ENCODE peak calls at places on chromosome 17, in five cellular contexts. F is H1, I is IMR-90, T is trophoblast cell, N is mesenchymal stem cell. Y is an unnamed sample.

GRCh38 chr17:58369214-58370031 is 17.4 kb upstream of the SUPT4H1 start:
- DNase-seq in F (no peak), I (no peak), T (no peak), N (no peak), Y (no peak)

GRCh38 chr17:16013943-16014407 is 14.4 kb downstream of the TTC19 start:
- DNase-seq in F (no peak), I (peak), T (no peak), N (peak), Y (no peak)

GRCh38 chr17:48722924-48723554 is at the start of gene PRAC2:
- DNase-seq in F (peak), I (no peak), T (no peak), N (peak), Y (no peak)

GRCh38 chr17:68794636-68795503 is 160.3 kb downstream of the ABCA8 start:
- DNase-seq in F (no peak), I (peak), T (no peak), N (peak), Y (no peak)

GRCh38 chr17:27798376-27798775 is 2.0 kb downstream of the NOS2 start:
- DNase-seq in F (no peak), I (no peak), T (no peak), N (no peak), Y (no peak)

GRCh38 chr17:3011891-3012290 is 51.5 kb downstream of the OR1D5 start:
- DNase-seq in F (no peak), I (no peak), T (no peak), N (no peak), Y (no peak)

GRCh38 chr17:51860934-51861561 is 297.5 kb downstream of the CA10 start:
- DNase-seq in F (peak), I (no peak), T (no peak), N (no peak), Y (peak)

GRCh38 chr17:4249452-4250029 is 14.2 kb downstream of the ANKFY1 start:
- DNase-seq in F (no peak), I (peak), T (no peak), N (peak), Y (peak)

GRCh38 chr17:56641894-56642293 is 48.4 kb downstream of the NOG start:
- DNase-seq in F (no peak), I (no peak), T (no peak), N (no peak), Y (no peak)

GRCh38 chr17:56536766-56537165 is 56.7 kb upstream of the NOG start:
- DNase-seq in F (no peak), I (no peak), T (no peak), N (no peak), Y (no peak)

GRCh38 chr17:64133546-64134215 is 3.7 kb upstream of the ERN1 start:
- DNase-seq in F (no peak), I (peak), T (peak), N (peak), Y (peak)

GRCh38 chr17:8975091-8975707 is 9.7 kb upstream of the PIK3R5 start:
- DNase-seq in F (no peak), I (no peak), T (no peak), N (no peak), Y (no peak)

GRCh38 chr17:65278050-65278819 is 141.1 kb downstream of the RGS9 start:
- DNase-seq in F (peak), I (peak), T (peak), N (peak), Y (peak)

GRCh38 chr17:42458497-42459255 is at the start of gene ATP6V0A1:
- DNase-seq in F (peak), I (peak), T (peak), N (peak), Y (peak)
- H3K14ac ChIP-seq in F (no peak), I (peak), T (peak), N (no peak), Y (no peak)

GRCh38 chr17:21457051-21458026 is 81.2 kb downstream of the KCNJ12 start:
- DNase-seq in F (peak), I (peak), T (peak), N (peak), Y (peak)

GRCh38 chr17:21458036-21458435 is 81.9 kb downstream of the KCNJ12 start:
- DNase-seq in F (no peak), I (no peak), T (no peak), N (no peak), Y (no peak)

GRCh38 chr17:21455761-21456160 is 79.6 kb downstream of the KCNJ12 start:
- DNase-seq in F (no peak), I (no peak), T (no peak), N (no peak), Y (no peak)

GRCh38 chr17:21452377-21453143 is 76.4 kb downstream of the KCNJ12 start:
- DNase-seq in F (peak), I (peak), T (peak), N (peak), Y (peak)

DNA sequence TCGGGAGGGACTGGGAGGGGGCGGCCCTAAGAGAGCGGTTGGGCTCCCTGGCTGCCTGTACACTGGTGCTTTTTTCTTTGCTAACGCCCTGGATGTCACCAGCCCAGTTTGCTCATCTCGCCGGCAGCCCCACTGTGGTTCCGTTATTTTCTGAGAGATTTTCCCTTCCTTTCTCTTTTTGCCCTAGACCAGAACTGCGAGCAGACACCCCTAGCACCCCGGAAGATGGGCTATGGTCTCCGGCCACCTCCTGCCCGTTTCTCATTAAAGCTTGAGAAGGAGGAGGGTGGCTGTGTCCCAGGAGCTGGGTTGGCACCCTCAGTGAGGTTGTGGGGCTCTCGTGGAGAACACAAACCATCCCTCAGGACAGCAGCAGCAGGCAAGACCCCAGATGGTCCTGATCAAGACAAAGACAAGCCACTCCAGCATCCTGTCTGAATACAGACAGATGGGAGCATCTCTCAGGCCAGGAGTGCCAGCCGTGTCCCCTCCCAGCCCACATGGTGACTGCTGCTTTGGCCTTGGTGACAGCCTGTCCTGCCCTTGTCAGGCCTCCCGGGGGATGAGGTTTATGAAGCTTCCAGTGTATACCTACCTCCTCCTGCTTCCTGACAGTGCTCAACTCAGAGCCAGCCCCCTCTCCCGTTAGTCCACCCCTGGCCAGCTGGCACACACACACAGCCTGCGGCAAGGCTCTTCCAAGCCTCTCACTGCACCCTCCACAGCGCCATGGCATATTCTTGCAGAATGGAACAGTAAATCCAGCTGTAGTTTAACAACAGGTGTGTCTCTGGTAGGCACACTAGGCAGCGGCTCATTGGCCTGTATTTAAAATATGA is 77.2 kb downstream of the KCNJ12 start:
- DNase-seq in F (no peak), I (no peak), T (no peak), N (no peak), Y (no peak)
- H3K4me3 ChIP-seq in F (no peak), I (no peak), T (no peak), N (no peak), Y (no peak)

GRCh38 chr17:1716912-1717695 is 6.9 kb upstream of the TLCD2 start:
- DNase-seq in F (peak), I (peak), T (peak), N (peak), Y (peak)
- H4K8ac ChIP-seq in F (no peak), I (peak), T (peak), N (peak), Y (no peak)

GRCh38 chr17:82703935-82704865 is 5.7 kb upstream of the RAB40B start:
- DNase-seq in F (no peak), I (no peak), T (no peak), N (no peak), Y (no peak)
- H3K14ac ChIP-seq in F (no peak), I (no peak), T (no peak), N (no peak), Y (no peak)

GRCh38 chr17:35345926-35346771 is 27.3 kb downstream of the SLFN11 start:
- DNase-seq in F (peak), I (peak), T (no peak), N (peak), Y (peak)
- H3K4me3 ChIP-seq in F (peak), I (peak), T (peak), N (peak), Y (peak)

Y was measured in neuronal stem cell.